ENCODE peak calls at places on chromosomes 4 and X, in five cellular contexts. G, P, N, L and A are unnamed samples. For H3K36me3, the result is how much of the 10 kb centered on the place peaks cover.

GRCh38 chrX:153886915-153887314 is 942 bp upstream of the L1CAM start:
- DNase-seq in N (no peak), L (no peak), P (no peak), G (no peak), A (no peak)

GRCh38 chr4:94373752-94374151 is 31.1 kb upstream of the HPGDS start:
- DNase-seq in N (no peak), L (no peak), G (no peak), P (no peak), A (no peak)

GRCh38 chr4:95106408-95106928 is 348.7 kb downstream of the BMPR1B start:
- DNase-seq in L (no peak), N (no peak), P (no peak), G (no peak), A (no peak)

GRCh38 chr4:184851200-184851541 is 25.4 kb upstream of the ACSL1 start:
- DNase-seq in G (no peak), N (no peak), P (no peak), L (no peak), A (no peak)

GRCh38 chr4:109969087-109969486 is 56.4 kb downstream of the EGF start:
- DNase-seq in P (no peak), G (no peak), L (no peak), N (no peak), A (no peak)

GRCh38 chr4:162661913-162662312 is 498.1 kb upstream of the FSTL5 start:
- DNase-seq in N (no peak), L (no peak), P (no peak), G (no peak), A (no peak)

GRCh38 chr4:168857009-168857408 is 153.0 kb downstream of the CBR4 start:
- DNase-seq in G (no peak), L (no peak), P (no peak), N (no peak), A (no peak)

GRCh38 chrX:50920132-50920531 is 9.6 kb downstream of the BMP15 start:
- DNase-seq in L (no peak), G (no peak), N (peak), P (no peak), A (peak)

GRCh38 chrX:131827935-131828334 is 195.2 kb upstream of the STK26 start:
- DNase-seq in N (no peak), L (no peak), G (no peak), P (no peak), A (peak)

GRCh38 chr4:158845166-158846041 is 76.6 kb downstream of the FNIP2 start:
- DNase-seq in P (no peak), L (no peak), N (no peak), G (no peak), A (no peak)

GRCh38 chr4:138404801-138405200 is 162.7 kb upstream of the SLC7A11 start:
- DNase-seq in N (no peak), G (no peak), P (no peak), L (no peak), A (no peak)

GRCh38 chr4:67162692-67163091 is 382.6 kb downstream of the CENPC start:
- DNase-seq in L (no peak), N (no peak), G (no peak), P (no peak), A (no peak)

GRCh38 chrX:154074199-154074598 is 23.3 kb downstream of the MECP2 start:
- DNase-seq in L (no peak), G (no peak), P (no peak), N (peak), A (no peak)

GRCh38 chrX:121121021-121121420 is 73.6 kb downstream of the GLUD2 start:
- DNase-seq in G (no peak), L (no peak), P (no peak), N (no peak), A (no peak)

GRCh38 chrX:123860506-123860840 is 620 bp downstream of the XIAP start:
- DNase-seq in L (peak), G (no peak), P (no peak), N (peak), A (no peak)

GRCh38 chr4:87978656-87979055 is 3.1 kb downstream of the SPP1 start:
- DNase-seq in P (no peak), N (no peak), L (no peak), G (no peak), A (no peak)

GRCh38 chr4:98341309-98341708 is 80.1 kb downstream of the RAP1GDS1 start:
- DNase-seq in P (no peak), N (no peak), L (no peak), G (no peak), A (peak)

GRCh38 chrX:67622053-67622452 is 78.2 kb downstream of the AR start:
- DNase-seq in P (no peak), L (no peak), G (no peak), N (no peak), A (no peak)

GRCh38 chr4:68259191-68259590 is 13.7 kb upstream of the TMPRSS11B start:
- DNase-seq in L (no peak), G (no peak), P (no peak), N (no peak), A (no peak)

GRCh38 chrX:2782171-2782570 is 30.3 kb downstream of the XG start:
- DNase-seq in P (no peak), L (no peak), G (no peak), N (no peak), A (no peak)

GRCh38 chrX:97685753-97686152 is 802.0 kb downstream of the RPA4 start:
- DNase-seq in G (no peak), N (peak), L (no peak), P (no peak), A (peak)

DNA sequence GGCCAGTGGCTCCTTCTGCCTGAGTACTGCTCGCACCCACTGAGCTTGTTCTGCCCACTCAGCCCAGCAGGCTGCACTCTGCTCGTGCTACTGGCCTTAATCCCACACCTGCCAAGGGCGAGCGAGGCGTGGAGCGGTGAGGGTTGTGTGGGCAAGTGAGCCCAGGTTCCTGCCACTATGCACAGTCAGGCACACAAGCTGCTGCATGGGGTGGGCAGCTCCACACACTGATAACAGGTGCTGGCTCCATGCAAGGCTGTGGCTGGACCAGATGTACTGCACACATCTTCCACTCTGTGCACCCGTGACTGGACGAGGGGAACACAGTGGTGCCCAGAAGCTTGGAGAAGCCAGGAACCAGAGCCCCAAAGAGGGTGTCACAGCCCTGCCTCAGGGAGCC is 184.3 kb upstream of the NUDT6 start:
- DNase-seq in G (no peak), N (no peak), L (no peak), P (no peak), A (no peak)
- H3K36me3 ChIP-seq in G (under half), N (under half), L (under half), P (under half), A (under half)

GRCh38 chr4:2822461-2823300 is 21.0 kb upstream of the ADD1 start:
- DNase-seq in N (no peak), L (no peak), G (peak), P (no peak), A (no peak)

GRCh38 chr4:2823671-2824328 is 19.8 kb upstream of the ADD1 start:
- DNase-seq in G (peak), N (no peak), P (no peak), L (no peak), A (no peak)

GRCh38 chr4:2824329-2825183 is 19.1 kb upstream of the ADD1 start:
- DNase-seq in P (no peak), N (no peak), G (peak), L (no peak), A (no peak)

GRCh38 chr4:2825184-2825506 is 18.5 kb upstream of the ADD1 start:
- DNase-seq in N (no peak), P (no peak), L (no peak), G (no peak), A (no peak)

DNA sequence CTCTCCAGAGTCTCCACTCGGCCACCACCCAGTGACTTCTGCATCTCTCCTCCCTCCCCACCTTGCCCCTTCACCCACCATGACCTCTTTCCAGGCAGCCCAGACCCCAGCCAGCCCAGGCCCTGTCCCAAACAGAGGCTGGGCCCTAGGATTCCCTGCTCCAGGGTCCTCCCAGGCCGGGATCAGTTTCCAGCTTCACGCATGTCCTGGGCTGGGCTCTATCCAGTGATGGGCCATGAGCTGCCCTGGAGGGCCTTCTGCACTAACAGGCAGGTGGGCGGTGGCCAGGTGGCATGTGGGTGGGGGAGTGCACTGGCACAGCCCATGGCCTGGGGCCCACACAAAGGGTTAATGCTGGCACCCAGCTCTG is 20.4 kb upstream of the ADD1 start:
- DNase-seq in N (no peak), G (peak), P (no peak), L (no peak), A (no peak)
- H3K36me3 ChIP-seq in N (half or more), G (under half), P (under half), L (half or more), A (under half)

GRCh38 chr4:113497154-113497553 is 264.4 kb downstream of the CAMK2D start:
- DNase-seq in N (no peak), L (no peak), G (no peak), P (no peak), A (no peak)

GRCh38 chr4:113499166-113499565 is 262.4 kb downstream of the CAMK2D start:
- DNase-seq in G (no peak), P (no peak), N (peak), L (no peak), A (no peak)

GRCh38 chr4:113502476-113502875 is 259.1 kb downstream of the CAMK2D start:
- DNase-seq in P (no peak), G (no peak), N (peak), L (no peak), A (no peak)

GRCh38 chr4:113496698-113497097 is 264.8 kb downstream of the CAMK2D start:
- DNase-seq in N (no peak), G (no peak), P (no peak), L (no peak), A (no peak)

GRCh38 chr4:113499696-113500095 is 261.8 kb downstream of the CAMK2D start:
- DNase-seq in N (peak), L (no peak), P (no peak), G (no peak), A (peak)
- H3K36me3 ChIP-seq in N (under half), L (under half), P (under half), G (under half), A (under half)

GRCh38 chr4:41257901-41258300 is 1.2 kb downstream of the UCHL1 start:
- DNase-seq in L (no peak), N (no peak), G (no peak), P (no peak), A (no peak)

GRCh38 chr4:41258783-41259182 is 2.1 kb downstream of the UCHL1 start:
- DNase-seq in P (no peak), L (no peak), G (no peak), N (peak), A (peak)

GRCh38 chr4:41257257-41257900 is 651 bp downstream of the UCHL1 start:
- DNase-seq in N (no peak), L (no peak), G (peak), P (no peak), A (peak)

GRCh38 chr4:41262198-41262597 is 5.5 kb downstream of the UCHL1 start:
- DNase-seq in P (no peak), L (no peak), G (no peak), N (no peak), A (no peak)

GRCh38 chr4:41260315-41260714 is 3.6 kb downstream of the UCHL1 start:
- DNase-seq in L (no peak), G (no peak), N (no peak), P (no peak), A (no peak)
- H3K36me3 ChIP-seq in L (under half), G (under half), N (under half), P (under half), A (half or more)

GRCh38 chrX:1389181-1389992 is 2.5 kb downstream of the SLC25A6 start:
- DNase-seq in L (no peak), G (peak), P (peak), N (no peak), A (no peak)
- H3K36me3 ChIP-seq in L (half or more), G (under half), P (under half), N (half or more), A (half or more)

DNA sequence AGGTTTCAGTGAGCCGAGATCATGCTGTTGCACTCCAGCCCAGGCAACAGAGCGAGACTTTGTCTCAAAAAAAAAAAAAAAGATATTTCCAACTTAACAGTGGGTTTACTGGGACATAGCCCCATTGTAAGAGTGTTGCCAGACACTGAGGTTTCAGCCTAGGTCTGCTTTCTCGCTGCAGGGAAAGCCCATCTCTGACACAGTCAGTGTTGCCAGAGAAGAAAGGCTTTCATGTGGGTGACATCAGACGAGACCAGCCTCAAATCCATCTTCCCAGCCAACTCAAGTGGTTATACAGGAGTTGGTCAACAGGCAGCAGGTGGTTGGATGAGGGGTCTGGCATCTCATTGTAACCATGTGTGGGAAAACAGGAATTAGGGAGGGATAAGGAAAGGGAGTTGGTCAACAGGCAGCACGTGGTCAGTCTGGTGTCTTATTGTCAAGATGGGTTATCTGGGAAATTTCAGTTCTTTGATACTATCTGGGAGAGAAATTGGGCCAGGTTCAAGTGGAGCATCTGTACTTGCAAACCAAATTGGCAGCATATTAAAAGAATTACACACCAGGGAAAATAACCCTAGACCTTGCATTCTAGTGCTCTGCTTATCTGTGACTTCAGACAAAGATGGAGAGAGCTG is 41.1 kb downstream of the NELFA start:
- DNase-seq in N (no peak), P (no peak), G (no peak), L (no peak), A (peak)
- H3K36me3 ChIP-seq in N (half or more), P (under half), G (under half), L (under half), A (half or more)